ENCODE peak calls at places on chromosomes 5 and 9, in five cellular contexts. O, W, E, N and U are unnamed samples.

GRCh38 chr5:157275403-157275802 is 9.5 kb downstream of the CYFIP2 start:
- DNase-seq in N (no peak), O (no peak), E (no peak), W (no peak), U (no peak)

GRCh38 chr9:79195904-79196303 is 375.9 kb upstream of the TLE4 start:
- DNase-seq in E (no peak), O (no peak), N (no peak), W (peak; percentile 45), U (no peak)

GRCh38 chr5:175479125-175479881 is 943 bp downstream of the SFXN1 start:
- DNase-seq in N (no peak), O (no peak), E (peak; percentile 4), W (no peak), U (peak; percentile 81)

GRCh38 chr9:124045076-124045829 is 33.7 kb downstream of the LHX2 start:
- DNase-seq in N (no peak), E (no peak), O (no peak), W (no peak), U (no peak)

GRCh38 chr5:88269222-88269771 is 652 bp upstream of the TMEM161B start:
- DNase-seq in W (no peak), N (no peak), O (no peak), E (peak; percentile 53), U (peak; percentile 57)

GRCh38 chr5:157542282-157542966 is 33.2 kb downstream of the ADAM19 start:
- DNase-seq in N (no peak), E (no peak), W (no peak), O (no peak), U (no peak)

GRCh38 chr5:37249820-37250175 is 622 bp upstream of the CPLANE1 start:
- DNase-seq in E (no peak), W (no peak), N (no peak), O (no peak), U (no peak)

GRCh38 chr5:132905938-132906337 is 32.5 kb downstream of the LEAP2 start:
- DNase-seq in O (no peak), W (no peak), E (no peak), N (no peak), U (no peak)

GRCh38 chr5:38715671-38716070 is 130.1 kb upstream of the OSMR start:
- DNase-seq in N (no peak), O (no peak), E (no peak), W (peak; percentile 15), U (no peak)

GRCh38 chr9:530681-531080 is 310.8 kb upstream of the DMRT1 start:
- DNase-seq in E (no peak), O (no peak), W (peak; percentile 19), N (no peak), U (no peak)

GRCh38 chr9:72362118-72362531 is 2.9 kb downstream of the ZFAND5 start:
- DNase-seq in N (no peak), W (no peak), O (no peak), E (peak; percentile 37), U (peak; percentile 60)

GRCh38 chr5:170522211-170523128 is 18.6 kb downstream of the KCNIP1 start:
- DNase-seq in O (peak; percentile 73), W (peak; percentile 33), N (peak; percentile 71), E (peak; percentile 59), U (no peak)

GRCh38 chr9:135047026-135047350 is 40.5 kb upstream of the OLFM1 start:
- DNase-seq in N (no peak), W (no peak), O (no peak), E (no peak), U (no peak)

GRCh38 chr9:96293481-96293880 is 8.5 kb downstream of the HSD17B3 start:
- DNase-seq in N (no peak), W (no peak), O (no peak), E (no peak), U (no peak)

GRCh38 chr9:115275753-115276152 is 157.8 kb upstream of the TNC start:
- DNase-seq in N (no peak), W (no peak), E (no peak), O (no peak), U (peak; percentile 64)

GRCh38 chr9:83570359-83570758 is 32.2 kb upstream of the FRMD3 start:
- DNase-seq in N (no peak), O (no peak), E (no peak), W (peak; percentile 19), U (no peak)

GRCh38 chr5:172844577-172844838 is 10.5 kb downstream of the ERGIC1 start:
- DNase-seq in E (no peak), N (no peak), W (no peak), O (no peak), U (no peak)

GRCh38 chr5:3854069-3854741 is 258.6 kb downstream of the IRX1 start:
- DNase-seq in W (no peak), O (no peak), N (no peak), E (no peak), U (no peak)

GRCh38 chr5:101543780-101544179 is 640.7 kb upstream of the ST8SIA4 start:
- DNase-seq in E (no peak), W (no peak), N (no peak), O (no peak), U (no peak)

GRCh38 chr9:128818839-128819715 is 777 bp downstream of the ENDOG start:
- DNase-seq in O (no peak), N (peak; percentile 29), W (no peak), E (peak; percentile 41), U (peak; percentile 45)

GRCh38 chr5:167699434-167699833 is 592.0 kb upstream of the WWC1 start:
- DNase-seq in O (peak; percentile 92), E (peak; percentile 82), N (no peak), W (peak; percentile 100), U (no peak)

GRCh38 chr5:159850192-159850573 is 66.1 kb upstream of the ADRA1B start:
- DNase-seq in N (no peak), W (peak; percentile 85), E (no peak), O (no peak), U (no peak)

GRCh38 chr5:41148448-41148847 is 64.9 kb downstream of the C6 start:
- DNase-seq in W (no peak), E (no peak), O (no peak), N (no peak), U (no peak)

GRCh38 chr5:137078171-137078665 is 420.9 kb downstream of the SPOCK1 start:
- DNase-seq in E (peak; percentile 71), W (no peak), O (no peak), N (no peak), U (no peak)

GRCh38 chr5:68279960-68280359 is 64.4 kb downstream of the PIK3R1 start:
- DNase-seq in W (no peak), N (no peak), E (no peak), O (no peak), U (peak; percentile 67)

GRCh38 chr5:61330341-61330878 is 1.6 kb upstream of the ZSWIM6 start:
- DNase-seq in E (peak; percentile 60), N (peak; percentile 27), W (peak; percentile 51), O (no peak), U (peak; percentile 68)

GRCh38 chr9:77679696-77680359 is 31.7 kb upstream of the GNA14 start:
- DNase-seq in W (no peak), E (no peak), N (no peak), O (no peak), U (no peak)

GRCh38 chr5:110045153-110045552 is 355.4 kb downstream of the MAN2A1 start:
- DNase-seq in E (no peak), W (no peak), O (no peak), N (no peak), U (no peak)

GRCh38 chr9:115015018-115015635 is 84.7 kb upstream of the TNFSF8 start:
- DNase-seq in N (peak; percentile 34), O (no peak), E (peak; percentile 36), W (peak; percentile 40), U (peak; percentile 32)

GRCh38 chr9:95316274-95316673 is 1.2 kb downstream of the FANCC start:
- DNase-seq in N (no peak), E (peak; percentile 31), W (no peak), O (no peak), U (no peak)

GRCh38 chr9:127181315-127181580 is 58.8 kb upstream of the ANGPTL2 start:
- DNase-seq in O (no peak), N (no peak), E (no peak), W (no peak), U (no peak)

GRCh38 chr9:93652604-93653592 is 76.5 kb downstream of the PHF2 start:
- DNase-seq in N (no peak), W (no peak), O (no peak), E (no peak), U (no peak)

GRCh38 chr9:128546504-128546903 is 5.9 kb upstream of the SPTAN1 start:
- DNase-seq in W (no peak), O (no peak), E (no peak), N (no peak), U (no peak)

GRCh38 chr9:86942352-86943222 is 4.7 kb downstream of the GAS1 start:
- DNase-seq in O (no peak), W (no peak), E (no peak), N (no peak), U (no peak)